ENCODE peak calls at places on chromosomes 3 and 15, in nine cellular contexts. Z is IMR-90, O is H54, X is uterus, P is GM12892, D is suprapubic skin, R is stomach, I is A549, A is NB4. Q is an unnamed sample.

GRCh38 chr3:113104746-113105479 is 106.4 kb upstream of the BOC start:
- DNase-seq in X (no peak), A (no peak), P (no peak), Z (no peak), I (no peak), D (no peak), O (no peak), R (no peak), Q (no peak)

GRCh38 chr3:27535809-27536392 is 51.7 kb upstream of the SLC4A7 start:
- DNase-seq in I (peak), D (no peak), X (no peak), Z (peak), O (no peak), P (no peak), A (no peak), R (no peak), Q (no peak)

GRCh38 chr15:81752149-81752942 is 293.5 kb downstream of the MEX3B start:
- DNase-seq in Z (peak), O (no peak), D (peak), X (peak), R (peak), A (no peak), I (no peak), P (no peak), Q (peak)

GRCh38 chr3:124520970-124521369 is 209.3 kb upstream of the UMPS start:
- DNase-seq in X (no peak), A (no peak), D (no peak), O (no peak), I (peak), Z (peak), R (no peak), P (no peak), Q (no peak)

GRCh38 chr3:37996785-37997301 is 6.3 kb downstream of the VILL start:
- DNase-seq in I (peak), X (peak), A (peak), O (peak), R (peak), Z (peak), D (peak), P (no peak), Q (peak)

GRCh38 chr3:172908871-172909270 is 158.3 kb downstream of the ECT2 start:
- DNase-seq in P (no peak), R (no peak), D (no peak), X (no peak), A (no peak), Z (no peak), O (no peak), I (no peak), Q (no peak)

GRCh38 chr3:197463279-197463678 is 92.5 kb downstream of the BDH1 start:
- DNase-seq in R (no peak), D (no peak), O (no peak), X (no peak), Z (peak), P (no peak), I (no peak), A (no peak), Q (no peak)

GRCh38 chr3:43649365-43649968 is 27.7 kb upstream of the ANO10 start:
- DNase-seq in I (no peak), Z (no peak), D (no peak), A (no peak), R (no peak), P (no peak), O (no peak), X (no peak), Q (no peak)

GRCh38 chr3:138457863-138458735 is 23.7 kb downstream of the ESYT3 start:
- DNase-seq in O (no peak), X (no peak), A (no peak), P (no peak), R (no peak), Z (no peak), I (no peak), D (peak), Q (no peak)

GRCh38 chr3:138688871-138689299 is 80.3 kb downstream of the FAIM start:
- DNase-seq in R (no peak), D (no peak), O (no peak), Z (no peak), I (peak), A (no peak), X (no peak), P (no peak), Q (peak)

GRCh38 chr3:14110699-14111098 is 14.0 kb downstream of the CHCHD4 start:
- DNase-seq in D (no peak), R (no peak), I (no peak), P (no peak), X (no peak), Z (no peak), A (no peak), O (no peak), Q (no peak)

GRCh38 chr3:151439652-151440125 is 21.2 kb downstream of the IGSF10 start:
- DNase-seq in Z (peak), R (no peak), X (peak), O (peak), P (no peak), I (peak), A (peak), D (no peak), Q (peak)

GRCh38 chr3:110413807-110414748 is 657.5 kb upstream of the NECTIN3 start:
- DNase-seq in P (no peak), D (no peak), X (no peak), R (no peak), Z (peak), A (no peak), O (no peak), I (peak), Q (no peak)

GRCh38 chr15:39888809-39889208 is 31.3 kb downstream of the GPR176 start:
- DNase-seq in D (no peak), A (peak), X (no peak), R (no peak), I (no peak), Z (no peak), P (no peak), O (no peak), Q (no peak)

GRCh38 chr15:73884159-73884558 is 10.8 kb downstream of the TBC1D21 start:
- DNase-seq in A (no peak), P (no peak), D (no peak), X (no peak), O (no peak), R (peak), Z (no peak), I (no peak), Q (no peak)

DNA sequence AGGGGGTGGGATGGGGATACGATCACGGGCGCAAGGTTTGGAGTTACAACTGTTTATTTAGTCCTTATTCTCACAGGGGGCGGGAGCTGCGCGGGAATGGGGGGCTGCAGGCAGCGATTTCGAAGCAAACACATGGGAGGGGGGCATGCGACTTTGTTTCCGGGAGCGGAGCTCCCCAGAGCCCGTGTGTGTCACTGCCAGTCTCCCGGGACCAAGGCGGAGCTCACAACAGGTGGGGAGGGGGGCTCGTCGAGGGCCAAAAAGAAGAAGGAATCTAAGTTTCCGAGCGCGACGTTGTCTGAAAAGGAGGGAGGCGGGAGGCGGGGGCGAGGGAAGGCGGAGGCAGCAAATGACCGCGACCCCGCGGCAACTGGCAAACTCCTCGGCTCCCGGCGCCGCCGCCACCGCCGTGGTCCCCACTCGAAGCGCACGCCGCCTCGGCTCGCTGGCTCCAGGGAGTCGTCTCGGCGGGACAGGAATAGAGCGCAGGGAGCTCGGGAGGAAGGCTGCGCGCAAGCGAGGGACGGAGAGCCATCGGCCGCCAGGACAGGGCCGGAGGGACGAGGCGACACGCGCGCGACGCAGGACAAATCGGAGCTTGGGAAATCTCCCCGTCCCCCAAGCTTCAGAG is 1.4 kb downstream of the FOXP1 start:
- DNase-seq in X (peak), O (peak), A (peak), Z (no peak), R (peak), D (peak), P (no peak), I (peak), Q (peak)
- TF ChIP-seq POLR2A in X (no peak), O (peak), A (peak), Z (no peak), R (no peak), D (no peak), P (no peak), I (peak), Q (no peak)

DNA sequence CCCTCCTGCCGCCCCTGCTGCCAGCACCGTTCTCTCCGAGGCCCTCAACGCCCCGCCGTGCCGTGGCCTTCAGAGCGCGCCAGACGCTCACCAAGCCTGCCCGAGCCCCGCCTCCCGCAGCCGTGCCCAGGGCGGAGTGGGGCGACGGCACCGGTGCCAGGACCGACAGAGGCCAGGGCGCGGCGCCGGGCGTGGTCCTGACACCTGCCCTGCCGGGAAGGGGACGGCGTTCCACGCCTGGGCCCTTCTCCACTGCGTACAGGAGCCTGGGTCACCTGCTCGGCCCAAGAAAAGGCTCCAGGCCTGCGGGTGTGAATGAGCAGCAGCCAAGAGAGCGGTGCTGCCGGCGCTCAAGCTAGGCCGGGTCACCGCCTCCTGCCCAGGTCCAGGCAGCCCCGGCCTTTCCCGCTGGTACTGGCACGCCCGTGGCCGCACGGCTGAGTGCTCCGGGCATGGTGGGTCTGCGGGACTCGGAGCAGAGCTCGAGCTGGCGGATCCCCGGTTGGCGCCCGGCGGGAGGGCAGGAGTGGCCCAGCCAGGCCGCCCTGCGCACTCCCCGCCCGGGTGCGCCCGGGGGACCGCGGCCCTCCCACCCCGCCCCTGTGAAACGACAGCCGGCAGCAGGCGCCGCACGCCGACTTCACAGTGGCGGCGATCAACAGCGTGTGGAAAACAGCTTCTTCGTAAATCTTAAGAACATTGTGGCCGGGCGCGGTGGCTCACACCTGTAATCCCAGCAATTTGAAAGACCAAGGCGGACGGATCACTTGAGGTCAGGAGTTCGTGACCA is 4.2 kb downstream of the OCA2 start:
- DNase-seq in Z (no peak), R (peak), X (no peak), D (no peak), A (no peak), P (no peak), I (no peak), O (no peak), Q (peak)
- TF ChIP-seq POLR2A in Z (no peak), R (no peak), X (peak), D (no peak), A (no peak), P (no peak), I (no peak), O (no peak), Q (no peak)

GRCh38 chr3:101827211-101828174 is 21.8 kb upstream of the NFKBIZ start:
- DNase-seq in D (peak), R (peak), I (peak), A (peak), P (peak), Z (peak), O (no peak), X (peak), Q (peak)
- TF ChIP-seq POLR2A in D (peak), R (peak), I (no peak), A (no peak), P (peak), Z (peak), O (peak), X (peak), Q (peak)

GRCh38 chr15:100349696-100350433 is 8.1 kb upstream of the ADAMTS17 start:
- DNase-seq in O (no peak), R (peak), D (peak), A (peak), X (peak), Z (peak), I (peak), P (peak), Q (peak)
- TF ChIP-seq POLR2A in O (no peak), R (no peak), D (no peak), A (peak), X (peak), Z (no peak), I (no peak), P (no peak), Q (no peak)

DNA sequence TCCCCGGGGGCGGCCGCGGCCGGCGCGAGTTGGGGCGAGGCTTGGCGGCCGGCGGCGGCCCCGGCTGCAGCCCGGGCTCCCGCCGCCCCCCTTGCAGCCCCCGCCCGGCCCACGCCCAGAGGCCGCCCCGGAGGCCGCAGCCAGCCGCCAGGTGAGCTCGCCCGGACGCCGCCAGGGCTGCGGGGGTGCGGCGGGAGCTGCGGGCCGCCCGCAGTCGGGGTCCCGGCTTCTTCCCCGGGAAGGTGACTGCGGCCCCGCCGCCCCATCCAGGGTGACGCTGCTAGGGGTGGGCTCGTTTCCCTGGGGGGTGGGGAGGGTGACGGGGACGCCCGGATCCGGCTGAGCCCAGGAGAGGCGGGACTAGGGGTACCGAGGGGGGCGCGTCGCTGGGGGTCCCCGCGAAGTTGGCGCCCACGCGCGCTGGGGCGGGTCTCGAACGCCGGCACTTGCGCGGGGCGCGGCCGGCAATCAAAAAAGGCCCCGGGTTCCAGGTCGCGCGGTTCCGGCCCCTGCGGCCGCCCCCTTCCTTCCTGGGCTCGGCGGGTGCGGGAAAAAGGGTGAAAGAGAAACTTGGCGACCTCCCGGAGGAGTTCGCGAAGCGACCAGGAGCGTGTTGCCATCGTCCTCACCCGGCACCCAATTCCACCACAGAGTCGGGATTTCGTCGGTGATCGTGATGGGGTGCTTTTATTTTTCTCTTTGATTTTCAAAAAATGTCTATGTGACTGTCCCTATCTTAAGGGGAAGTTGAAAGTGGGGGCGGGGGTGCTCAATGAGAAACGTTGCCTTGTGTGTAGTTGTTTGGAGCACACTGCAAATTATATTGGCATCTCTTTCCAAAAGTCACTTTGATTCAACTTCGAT is 573 bp downstream of the ATXN7 start:
- DNase-seq in A (peak), P (peak), O (peak), I (peak), Z (no peak), X (peak), R (peak), D (peak), Q (peak)
- TF ChIP-seq POLR2A in A (peak), P (peak), O (no peak), I (peak), Z (no peak), X (no peak), R (no peak), D (no peak), Q (no peak)

GRCh38 chr3:128481438-128481942 is 11.5 kb downstream of the GATA2 start:
- DNase-seq in D (no peak), P (no peak), X (peak), O (no peak), Z (no peak), R (no peak), I (no peak), A (no peak), Q (no peak)
- TF ChIP-seq POLR2A in D (no peak), P (no peak), X (no peak), O (no peak), Z (no peak), R (no peak), I (no peak), A (no peak), Q (peak)

DNA sequence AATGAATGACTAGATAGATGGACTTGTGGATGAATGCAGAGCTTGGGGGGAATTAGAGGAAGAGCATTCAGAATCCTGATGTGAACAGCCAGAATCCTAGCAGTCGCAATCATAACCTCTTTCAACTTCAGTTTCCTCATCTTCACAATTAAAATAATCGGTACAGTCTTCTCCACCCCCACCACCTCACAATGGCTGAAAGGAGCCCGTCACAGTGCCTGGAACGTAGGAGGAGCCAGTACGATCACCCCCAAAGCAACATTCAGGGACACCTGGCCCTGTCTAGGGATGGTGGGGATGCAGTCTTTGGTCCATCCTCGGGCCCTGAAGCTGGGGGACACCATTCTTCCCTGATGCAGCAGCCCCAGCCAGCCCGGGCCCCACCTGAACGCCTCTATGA is 80.4 kb upstream of the RPL32 start:
- DNase-seq in I (no peak), P (no peak), O (peak), A (no peak), Z (peak), D (no peak), R (no peak), X (no peak), Q (no peak)
- TF ChIP-seq POLR2A in I (no peak), P (no peak), O (no peak), A (no peak), Z (no peak), D (no peak), R (no peak), X (no peak), Q (no peak)